ENCODE peak calls at places on chromosomes 3 and 15, in five cellular contexts. F is transverse colon, A is sigmoid colon, U is tibial nerve, W is upper lobe of left lung. K is an unnamed sample.

GRCh38 chr3:105427332-105427731 is 60.6 kb downstream of the ALCAM start:
- DNase-seq in F (no peak), A (no peak), U (no peak), W (no peak), K (no peak)

GRCh38 chr3:10936686-10937085 is 55.9 kb upstream of the SLC6A1 start:
- DNase-seq in F (no peak), A (no peak), U (no peak), W (no peak), K (no peak)

GRCh38 chr15:67003586-67003985 is 61.8 kb upstream of the SMAD3 start:
- DNase-seq in F (no peak), A (no peak), U (no peak), W (no peak), K (peak; percentile 19)

GRCh38 chr3:169812124-169812843 is 386 bp upstream of the LRRIQ4 start:
- DNase-seq in F (peak; percentile 72), A (peak; percentile 82), U (peak; percentile 22), W (peak; percentile 96), K (no peak)

GRCh38 chr3:32219537-32219936 is 18.9 kb upstream of the CMTM8 start:
- DNase-seq in F (no peak), A (no peak), U (no peak), W (no peak), K (no peak)

GRCh38 chr15:91549581-91549980 is 303.9 kb upstream of the SLCO3A1 start:
- DNase-seq in F (no peak), A (no peak), U (no peak), W (no peak), K (no peak)

GRCh38 chr3:159322322-159322939 is 520.6 kb downstream of the MFSD1 start:
- DNase-seq in F (peak; percentile 11), A (no peak), U (no peak), W (peak; percentile 75), K (no peak)

GRCh38 chr15:69610264-69610663 is 157.6 kb downstream of the RPLP1 start:
- DNase-seq in F (no peak), A (no peak), U (no peak), W (no peak), K (no peak)

GRCh38 chr3:159260049-159260662 is 458.3 kb downstream of the MFSD1 start:
- DNase-seq in F (peak; percentile 25), A (no peak), U (no peak), W (no peak), K (no peak)

GRCh38 chr3:103052236-103052830 is 617.5 kb downstream of the ZPLD1 start:
- DNase-seq in F (peak; percentile 58), A (peak; percentile 79), U (peak; percentile 20), W (no peak), K (no peak)

GRCh38 chr15:67920524-67921240 is 80.8 kb upstream of the RNU6-1 start:
- DNase-seq in F (no peak), A (no peak), U (no peak), W (no peak), K (no peak)

GRCh38 chr3:195542261-195542660 is 864 bp downstream of the PPP1R2 start:
- DNase-seq in F (no peak), A (no peak), U (no peak), W (no peak), K (peak; percentile 55)

GRCh38 chr3:197023241-197023997 is 6.2 kb downstream of the MELTF start:
- DNase-seq in F (no peak), A (no peak), U (no peak), W (peak; percentile 73), K (no peak)

GRCh38 chr3:50194903-50195500 is 3.6 kb downstream of the GNAT1 start:
- DNase-seq in F (no peak), A (no peak), U (no peak), W (no peak), K (no peak)

GRCh38 chr15:43237842-43238470 is 17.1 kb upstream of the EPB42 start:
- DNase-seq in F (no peak), A (no peak), U (no peak), W (no peak), K (no peak)

GRCh38 chr3:194713299-194714121 is 27.8 kb downstream of the FAM43A start:
- DNase-seq in F (no peak), A (no peak), U (no peak), W (no peak), K (no peak)

GRCh38 chr15:71940004-71940588 is 129.7 kb downstream of the NR2E3 start:
- DNase-seq in F (no peak), A (no peak), U (no peak), W (no peak), K (no peak)

GRCh38 chr3:142270407-142270806 is 45.0 kb upstream of the GK5 start:
- DNase-seq in F (no peak), A (no peak), U (no peak), W (no peak), K (no peak)

GRCh38 chr15:41025393-41025792 is 72.1 kb downstream of the CHAC1 start:
- DNase-seq in F (no peak), A (no peak), U (no peak), W (no peak), K (no peak)

GRCh38 chr3:183466575-183466974 is 38.2 kb upstream of the MCF2L2 start:
- DNase-seq in F (no peak), A (no peak), U (no peak), W (no peak), K (peak; percentile 37)

GRCh38 chr3:183460059-183461052 is 31.9 kb upstream of the MCF2L2 start:
- DNase-seq in F (no peak), A (no peak), U (no peak), W (no peak), K (no peak)

GRCh38 chr3:183468424-183468823 is 40.0 kb upstream of the MCF2L2 start:
- DNase-seq in F (no peak), A (no peak), U (no peak), W (no peak), K (no peak)

DNA sequence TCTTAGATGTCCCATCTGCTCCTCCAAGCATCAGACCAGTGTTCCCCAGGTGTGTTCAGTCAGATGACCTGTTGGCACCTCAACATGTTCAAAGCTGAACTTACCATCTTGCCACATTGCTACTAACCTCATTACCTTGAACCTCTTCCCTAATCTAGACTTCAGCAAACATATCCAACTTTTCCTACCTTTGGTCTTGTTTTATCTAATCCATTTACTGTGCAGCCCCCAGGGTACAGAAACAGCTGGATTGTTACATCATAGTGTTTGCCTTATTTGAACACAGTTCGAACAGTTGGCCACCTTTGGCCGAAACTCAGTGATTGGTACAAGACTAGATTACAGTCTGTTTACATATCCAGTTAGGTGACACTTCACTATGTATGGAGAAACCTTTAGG is 36.1 kb upstream of the MCF2L2 start:
- DNase-seq in F (no peak), A (no peak), U (no peak), W (no peak), K (no peak)
- TF ChIP-seq EP300 in F (no peak), A (no peak), U (no peak), W (no peak), K (no peak)

GRCh38 chr3:55690746-55691540 is 203.8 kb upstream of the WNT5A start:
- DNase-seq in F (no peak), A (no peak), U (no peak), W (no peak), K (no peak)

GRCh38 chr3:55687526-55687925 is 200.4 kb upstream of the WNT5A start:
- DNase-seq in F (no peak), A (no peak), U (no peak), W (no peak), K (no peak)

GRCh38 chr3:55690161-55690560 is 203.1 kb upstream of the WNT5A start:
- DNase-seq in F (no peak), A (no peak), U (no peak), W (no peak), K (no peak)

GRCh38 chr3:55686720-55687254 is 199.7 kb upstream of the WNT5A start:
- DNase-seq in F (no peak), A (no peak), U (no peak), W (no peak), K (no peak)

DNA sequence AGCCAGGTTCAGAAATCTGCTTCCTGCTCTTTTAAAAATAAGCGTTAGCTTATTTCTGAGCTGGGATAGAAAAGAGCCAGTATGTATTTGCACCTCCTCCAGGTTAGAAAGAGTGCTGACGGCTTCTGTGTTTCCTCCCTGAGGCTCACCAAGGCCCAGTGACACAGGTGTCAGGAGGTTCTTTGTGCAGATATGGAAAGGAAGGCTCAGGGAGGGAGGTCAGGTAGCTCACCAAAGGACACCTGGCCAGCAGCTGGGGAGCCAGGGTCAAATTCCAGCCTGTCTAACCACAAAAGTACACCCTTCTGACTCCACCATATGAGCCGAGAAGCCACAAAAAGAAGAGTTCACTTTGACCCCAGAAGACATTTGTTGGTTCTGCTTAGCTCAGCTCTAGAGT is 201.0 kb upstream of the WNT5A start:
- DNase-seq in F (no peak), A (no peak), U (no peak), W (no peak), K (no peak)
- H3K4me1 ChIP-seq in F (no peaks in the 10 kb centered on the region), A (peaks cover 8% of the 10 kb centered on the region), U (no peaks in the 10 kb centered on the region), W (peaks cover 4% of the 10 kb centered on the region), K (peaks cover 25% of the 10 kb centered on the region)

GRCh38 chr3:151085889-151086483 is 522 bp downstream of the MED12L start:
- DNase-seq in F (peak; percentile 10), A (no peak), U (no peak), W (peak; percentile 87), K (no peak)
- TF ChIP-seq POLR2A in F (no peak), A (no peak), U (no peak), W (no peak), K (no peak)

DNA sequence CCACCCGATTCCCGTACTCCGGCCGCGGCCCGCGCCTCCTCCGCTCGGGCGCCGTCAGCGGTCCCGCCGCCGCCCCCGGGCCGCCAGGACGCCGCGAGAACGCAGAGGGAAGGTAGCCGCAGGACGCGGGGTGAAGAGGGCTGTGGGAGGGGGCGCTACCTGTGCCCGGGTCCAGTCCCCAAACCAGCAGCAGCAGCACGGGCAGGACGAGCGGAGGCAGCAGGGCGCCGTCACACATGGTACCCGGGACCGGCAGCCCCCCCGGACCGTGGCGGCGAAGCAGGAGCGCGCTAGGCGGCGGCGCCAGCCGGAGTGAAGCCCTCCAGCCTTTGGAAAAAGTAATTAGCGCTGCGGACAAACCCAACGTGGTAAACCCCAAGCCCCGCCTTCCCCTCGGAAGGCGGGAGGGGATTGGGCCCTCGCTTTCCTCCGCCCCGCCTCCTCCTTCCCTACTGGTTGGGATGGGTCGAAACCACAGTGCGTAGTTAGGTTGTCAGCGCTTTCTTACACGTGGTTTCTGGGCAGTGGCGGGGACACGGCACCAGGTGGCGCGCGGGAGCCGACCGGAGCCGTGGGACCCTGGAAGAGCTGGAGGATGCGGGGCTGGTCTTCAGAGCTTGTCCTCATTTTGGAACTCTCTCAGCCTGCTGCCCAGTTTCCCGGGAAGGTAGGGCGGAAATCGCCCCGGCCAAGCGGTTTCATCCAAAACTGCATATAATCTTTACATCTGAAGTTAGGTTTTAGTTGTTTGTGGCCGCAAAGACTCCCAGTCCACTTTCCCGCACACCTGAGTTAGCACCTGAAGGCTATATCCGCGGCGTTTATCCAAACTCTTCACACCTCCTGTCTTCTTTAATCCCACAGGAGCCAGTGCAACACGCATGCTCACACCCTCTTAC is at the start of gene ADAMTS17:
- DNase-seq in F (peak; percentile 97), A (peak; percentile 98), U (peak; percentile 93), W (peak; percentile 98), K (peak; percentile 99)
- TF ChIP-seq EP300 in F (no peak), A (no peak), U (peak; percentile 56), W (no peak), K (no peak)

GRCh38 chr3:133944181-133944580 is 48.5 kb upstream of the RAB6B start:
- DNase-seq in F (no peak), A (peak; percentile 46), U (no peak), W (no peak), K (no peak)
- H3K4me1 ChIP-seq in F (peaks cover 15% of the 10 kb centered on the region), A (peaks cover 6% of the 10 kb centered on the region), U (peaks cover 7% of the 10 kb centered on the region), W (peaks cover 42% of the 10 kb centered on the region), K (peaks cover 55% of the 10 kb centered on the region)

K was measured in esophagus muscularis mucosa.